ENCODE peak calls at places on chromosomes 13 and 19, in six cellular contexts. Q, K, X, Z, D and Y are unnamed samples.

GRCh38 chr19:45187421-45188100 is 9.0 kb downstream of the BLOC1S3 start:
- DNase-seq in Q (peak; percentile 37), K (peak; percentile 21), D (no peak), X (peak; percentile 76), Z (no peak), Y (no peak)

GRCh38 chr19:37979547-37980082 is 72.6 kb downstream of the SIPA1L3 start:
- DNase-seq in Q (no peak), D (no peak), Z (no peak), X (peak; percentile 85), K (no peak), Y (no peak)

GRCh38 chr19:30512748-30513389 is 140.7 kb downstream of the ZNF536 start:
- DNase-seq in Q (no peak), X (no peak), D (no peak), Z (no peak), K (no peak), Y (no peak)

GRCh38 chr13:110405597-110406450 is 98.7 kb downstream of the COL4A2 start:
- DNase-seq in Q (no peak), D (no peak), K (peak; percentile 19), X (no peak), Z (peak; percentile 40), Y (no peak)

GRCh38 chr13:110913911-110914292 is 967 bp downstream of the ANKRD10 start:
- DNase-seq in K (no peak), Q (no peak), D (no peak), X (no peak), Z (no peak), Y (no peak)

GRCh38 chr13:69092615-69093322 is 1014.9 kb upstream of the ATXN8OS start:
- DNase-seq in D (no peak), X (peak; percentile 4), Q (no peak), K (no peak), Z (no peak), Y (no peak)

GRCh38 chr19:14383898-14384669 is 2.8 kb downstream of the ADGRE5 start:
- DNase-seq in Q (peak; percentile 70), Z (no peak), K (peak; percentile 78), D (peak; percentile 12), X (no peak), Y (no peak)

GRCh38 chr19:33819875-33820781 is 23.5 kb downstream of the KCTD15 start:
- DNase-seq in X (peak; percentile 83), Z (no peak), Q (no peak), K (peak; percentile 77), D (no peak), Y (peak; percentile 85)

GRCh38 chr19:12913011-12913561 is 6.0 kb downstream of the SYCE2 start:
- DNase-seq in X (peak; percentile 100), Z (no peak), D (peak; percentile 81), K (no peak), Q (peak; percentile 70), Y (no peak)

GRCh38 chr19:45677351-45678230 is 9.6 kb downstream of the GIPR start:
- DNase-seq in D (peak; percentile 80), K (peak; percentile 88), Z (no peak), X (peak; percentile 93), Q (peak; percentile 78), Y (no peak)

GRCh38 chr19:35040826-35041547 is 534 bp upstream of the HPN start:
- DNase-seq in X (no peak), D (peak; percentile 47), Z (no peak), Q (peak; percentile 76), K (peak; percentile 45), Y (no peak)

GRCh38 chr13:94858856-94859811 is 146.8 kb upstream of the SOX21 start:
- DNase-seq in Z (no peak), D (peak; percentile 76), Q (peak; percentile 14), K (no peak), X (no peak), Y (no peak)

GRCh38 chr13:26658972-26659371 is 101.5 kb downstream of the WASF3 start:
- DNase-seq in Z (no peak), K (no peak), D (no peak), X (peak; percentile 8), Q (no peak), Y (no peak)

GRCh38 chr19:39203372-39204341 is at the start of gene SYCN:
- DNase-seq in Z (no peak), K (no peak), Q (no peak), D (no peak), X (no peak), Y (no peak)

GRCh38 chr13:91540157-91540736 is 141.8 kb downstream of the GPC5 start:
- DNase-seq in K (no peak), D (no peak), Z (no peak), X (no peak), Q (no peak), Y (no peak)